ENCODE peak calls at places on chromosomes 12 and 14, in six cellular contexts. One of them, this sample, is unnamed.

GRCh38 chr14:59028476-59029202 is 159.8 kb upstream of the DAAM1 start:
- DNase-seq in substantia nigra: peak; percentile 10
- DNase-seq in OCI-LY7: peak; percentile 76
- DNase-seq in tibial artery: peak; percentile 36
- DNase-seq in epithelial cell of prostate: peak; percentile 14
- DNase-seq in upper lobe of left lung: no peak
- DNase-seq in this sample: no peak

GRCh38 chr12:100955139-100955538 is 160.6 kb downstream of the ANO4 start:
- DNase-seq in substantia nigra: no peak
- DNase-seq in OCI-LY7: no peak
- DNase-seq in tibial artery: no peak
- DNase-seq in epithelial cell of prostate: no peak
- DNase-seq in upper lobe of left lung: no peak
- DNase-seq in this sample: peak; percentile 2

GRCh38 chr12:125184213-125184952 is 119.1 kb downstream of the AACS start:
- DNase-seq in substantia nigra: no peak
- DNase-seq in OCI-LY7: no peak
- DNase-seq in tibial artery: no peak
- DNase-seq in epithelial cell of prostate: no peak
- DNase-seq in upper lobe of left lung: no peak
- DNase-seq in this sample: no peak

GRCh38 chr14:52992236-52992635 is 41.4 kb upstream of the FERMT2 start:
- DNase-seq in substantia nigra: no peak
- DNase-seq in OCI-LY7: no peak
- DNase-seq in tibial artery: no peak
- DNase-seq in epithelial cell of prostate: no peak
- DNase-seq in upper lobe of left lung: no peak
- DNase-seq in this sample: no peak

GRCh38 chr12:87082756-87083155 is 826.6 kb upstream of the MGAT4C start:
- DNase-seq in substantia nigra: no peak
- DNase-seq in OCI-LY7: no peak
- DNase-seq in tibial artery: no peak
- DNase-seq in epithelial cell of prostate: no peak
- DNase-seq in upper lobe of left lung: no peak
- DNase-seq in this sample: no peak

GRCh38 chr14:89386214-89386886 is 30.7 kb downstream of the FOXN3 start:
- DNase-seq in substantia nigra: no peak
- DNase-seq in OCI-LY7: no peak
- DNase-seq in tibial artery: no peak
- DNase-seq in epithelial cell of prostate: no peak
- DNase-seq in upper lobe of left lung: peak; percentile 41
- DNase-seq in this sample: no peak

GRCh38 chr14:104546021-104546491 is 33.5 kb upstream of the C14orf180 start:
- DNase-seq in substantia nigra: no peak
- DNase-seq in OCI-LY7: no peak
- DNase-seq in tibial artery: no peak
- DNase-seq in epithelial cell of prostate: no peak
- DNase-seq in upper lobe of left lung: peak; percentile 63
- DNase-seq in this sample: no peak

GRCh38 chr12:25320123-25321006 is 69.6 kb upstream of the KRAS start:
- DNase-seq in substantia nigra: no peak
- DNase-seq in OCI-LY7: peak; percentile 27
- DNase-seq in tibial artery: no peak
- DNase-seq in epithelial cell of prostate: no peak
- DNase-seq in upper lobe of left lung: no peak
- DNase-seq in this sample: no peak

GRCh38 chr12:50620050-50620974 is 115.5 kb downstream of the DIP2B start:
- DNase-seq in substantia nigra: no peak
- DNase-seq in OCI-LY7: no peak
- DNase-seq in tibial artery: no peak
- DNase-seq in epithelial cell of prostate: peak; percentile 54
- DNase-seq in upper lobe of left lung: no peak
- DNase-seq in this sample: no peak

GRCh38 chr12:47223848-47224213 is 144.1 kb upstream of the AMIGO2 start:
- DNase-seq in substantia nigra: no peak
- DNase-seq in OCI-LY7: no peak
- DNase-seq in tibial artery: no peak
- DNase-seq in epithelial cell of prostate: no peak
- DNase-seq in upper lobe of left lung: no peak
- DNase-seq in this sample: no peak
- H3K27ac ChIP-seq in substantia nigra: no peak overlapping the region
- H3K27ac ChIP-seq in OCI-LY7: peak overlapping the region; percentile 43
- H3K27ac ChIP-seq in tibial artery: no peak overlapping the region
- H3K27ac ChIP-seq in epithelial cell of prostate: no peak overlapping the region
- H3K27ac ChIP-seq in upper lobe of left lung: no peak overlapping the region
- H3K27ac ChIP-seq in this sample: no peak overlapping the region

DNA sequence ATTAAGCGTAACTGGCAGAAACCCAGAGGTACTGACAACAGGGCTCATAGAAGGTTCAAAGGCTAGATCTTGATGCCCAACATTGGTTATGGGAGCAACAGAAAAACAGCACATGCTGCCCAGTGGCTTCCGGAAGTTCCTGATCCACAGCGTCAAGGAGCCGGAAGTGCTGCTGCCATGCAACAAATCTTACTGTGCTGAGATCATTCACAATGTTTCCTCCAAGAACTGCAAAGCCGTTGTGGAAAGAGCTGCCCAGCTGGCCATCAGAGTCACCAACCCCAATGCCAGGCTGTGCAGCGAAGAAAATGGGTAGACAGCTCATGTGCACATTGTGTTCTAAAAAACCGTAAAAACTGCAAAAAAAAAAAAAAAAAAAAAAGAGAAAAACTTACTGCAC is 192.3 kb downstream of the MON2 start:
- DNase-seq in substantia nigra: no peak
- DNase-seq in OCI-LY7: no peak
- DNase-seq in tibial artery: no peak
- DNase-seq in epithelial cell of prostate: no peak
- DNase-seq in upper lobe of left lung: no peak
- DNase-seq in this sample: no peak
- H3K27ac ChIP-seq in substantia nigra: no peak overlapping the region
- H3K27ac ChIP-seq in OCI-LY7: no peak overlapping the region
- H3K27ac ChIP-seq in tibial artery: no peak overlapping the region
- H3K27ac ChIP-seq in epithelial cell of prostate: no peak overlapping the region
- H3K27ac ChIP-seq in upper lobe of left lung: no peak overlapping the region
- H3K27ac ChIP-seq in this sample: no peak overlapping the region

GRCh38 chr12:64892561-64892960 is 68.1 kb downstream of the TBC1D30 start:
- DNase-seq in substantia nigra: no peak
- DNase-seq in OCI-LY7: no peak
- DNase-seq in tibial artery: no peak
- DNase-seq in epithelial cell of prostate: no peak
- DNase-seq in upper lobe of left lung: no peak
- DNase-seq in this sample: no peak
- H3K27ac ChIP-seq in substantia nigra: no peak overlapping the region
- H3K27ac ChIP-seq in OCI-LY7: no peak overlapping the region
- H3K27ac ChIP-seq in tibial artery: no peak overlapping the region
- H3K27ac ChIP-seq in epithelial cell of prostate: no peak overlapping the region
- H3K27ac ChIP-seq in upper lobe of left lung: no peak overlapping the region
- H3K27ac ChIP-seq in this sample: no peak overlapping the region

DNA sequence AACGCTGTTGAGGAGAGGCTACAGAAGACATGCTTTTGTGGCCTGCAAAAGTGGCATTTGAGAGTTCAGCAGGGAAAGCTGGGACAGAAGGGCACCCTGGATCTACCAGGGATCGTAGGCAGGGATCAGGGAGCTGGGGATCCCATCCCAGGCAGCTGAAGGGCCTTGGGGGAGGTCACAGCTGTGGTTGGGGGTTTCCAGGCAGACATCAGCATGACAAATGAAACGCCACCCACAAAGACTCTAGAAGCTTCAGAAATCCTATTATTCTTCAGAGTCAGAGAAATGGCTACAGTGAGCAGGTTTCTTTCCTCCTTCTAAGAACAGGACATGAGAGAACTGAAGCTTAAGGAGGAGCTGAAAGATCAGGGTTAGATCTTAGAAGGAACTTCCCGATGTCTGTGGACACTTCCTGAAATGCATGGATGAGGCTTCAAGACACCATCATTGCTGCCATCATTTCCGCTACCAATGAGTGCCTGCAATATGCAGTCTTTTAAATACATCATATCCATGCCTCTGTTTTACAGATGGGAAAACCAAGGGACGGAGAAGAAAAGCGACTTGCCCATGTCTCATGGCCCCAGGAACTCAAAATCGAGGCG is 104.3 kb downstream of the RBM19 start:
- DNase-seq in substantia nigra: no peak
- DNase-seq in OCI-LY7: no peak
- DNase-seq in tibial artery: no peak
- DNase-seq in epithelial cell of prostate: no peak
- DNase-seq in upper lobe of left lung: no peak
- DNase-seq in this sample: no peak
- H3K27ac ChIP-seq in substantia nigra: no peak overlapping the region
- H3K27ac ChIP-seq in OCI-LY7: no peak overlapping the region
- H3K27ac ChIP-seq in tibial artery: no peak overlapping the region
- H3K27ac ChIP-seq in epithelial cell of prostate: no peak overlapping the region
- H3K27ac ChIP-seq in upper lobe of left lung: no peak overlapping the region
- H3K27ac ChIP-seq in this sample: no peak overlapping the region

GRCh38 chr14:98114122-98114895 is 1157.7 kb downstream of the BCL11B start:
- DNase-seq in substantia nigra: no peak
- DNase-seq in OCI-LY7: no peak
- DNase-seq in tibial artery: no peak
- DNase-seq in epithelial cell of prostate: no peak
- DNase-seq in upper lobe of left lung: no peak
- DNase-seq in this sample: no peak
- H3K27ac ChIP-seq in substantia nigra: no peak overlapping the region
- H3K27ac ChIP-seq in OCI-LY7: no peak overlapping the region
- H3K27ac ChIP-seq in tibial artery: no peak overlapping the region
- H3K27ac ChIP-seq in epithelial cell of prostate: peak overlapping the region; percentile 20
- H3K27ac ChIP-seq in upper lobe of left lung: no peak overlapping the region
- H3K27ac ChIP-seq in this sample: no peak overlapping the region

DNA sequence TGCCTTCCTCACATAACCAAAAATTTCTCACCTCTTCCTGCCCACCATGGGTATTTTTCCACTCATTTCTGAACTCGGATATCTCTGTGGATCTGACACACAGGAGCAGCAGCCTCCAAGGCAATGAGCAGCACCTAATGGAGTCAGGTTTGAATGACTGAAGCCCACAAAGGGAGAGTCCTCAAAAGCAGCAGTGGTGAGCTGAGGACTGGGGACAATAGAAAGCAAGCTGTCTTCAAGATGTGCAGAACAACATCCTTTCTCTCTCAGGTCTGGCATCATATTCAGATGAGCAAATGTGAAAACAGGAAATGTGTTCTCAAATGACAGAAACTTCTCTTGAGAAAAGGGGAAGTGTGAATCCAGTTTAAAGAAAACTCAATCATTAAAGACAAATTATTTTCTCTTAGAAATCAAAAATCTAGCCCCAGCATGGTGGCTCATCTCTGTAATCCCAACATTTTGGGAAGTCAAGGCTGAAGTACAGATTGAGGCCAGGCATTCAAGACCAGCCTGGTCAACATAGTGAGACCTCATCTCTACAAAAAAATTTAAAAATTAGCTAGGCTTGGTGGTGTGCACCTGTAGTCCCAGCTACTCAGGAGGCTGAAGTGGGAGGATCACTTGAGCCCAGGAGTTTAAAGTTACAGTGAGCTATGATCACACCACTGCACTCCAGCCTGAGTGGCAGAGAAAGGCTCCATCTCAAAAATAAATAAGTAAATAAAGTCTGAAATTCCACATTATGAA is 54.2 kb downstream of the C12orf42 start:
- DNase-seq in substantia nigra: no peak
- DNase-seq in OCI-LY7: peak; percentile 92
- DNase-seq in tibial artery: no peak
- DNase-seq in epithelial cell of prostate: no peak
- DNase-seq in upper lobe of left lung: no peak
- DNase-seq in this sample: no peak
- H3K27ac ChIP-seq in substantia nigra: no peak overlapping the region
- H3K27ac ChIP-seq in OCI-LY7: peak overlapping the region; percentile 87
- H3K27ac ChIP-seq in tibial artery: no peak overlapping the region
- H3K27ac ChIP-seq in epithelial cell of prostate: no peak overlapping the region
- H3K27ac ChIP-seq in upper lobe of left lung: no peak overlapping the region
- H3K27ac ChIP-seq in this sample: no peak overlapping the region

GRCh38 chr12:26740348-26740747 is 92.6 kb downstream of the ITPR2 start:
- DNase-seq in substantia nigra: no peak
- DNase-seq in OCI-LY7: no peak
- DNase-seq in tibial artery: no peak
- DNase-seq in epithelial cell of prostate: no peak
- DNase-seq in upper lobe of left lung: no peak
- DNase-seq in this sample: no peak
- H3K27ac ChIP-seq in substantia nigra: no peak overlapping the region
- H3K27ac ChIP-seq in OCI-LY7: no peak overlapping the region
- H3K27ac ChIP-seq in tibial artery: no peak overlapping the region
- H3K27ac ChIP-seq in epithelial cell of prostate: no peak overlapping the region
- H3K27ac ChIP-seq in upper lobe of left lung: no peak overlapping the region
- H3K27ac ChIP-seq in this sample: no peak overlapping the region

DNA sequence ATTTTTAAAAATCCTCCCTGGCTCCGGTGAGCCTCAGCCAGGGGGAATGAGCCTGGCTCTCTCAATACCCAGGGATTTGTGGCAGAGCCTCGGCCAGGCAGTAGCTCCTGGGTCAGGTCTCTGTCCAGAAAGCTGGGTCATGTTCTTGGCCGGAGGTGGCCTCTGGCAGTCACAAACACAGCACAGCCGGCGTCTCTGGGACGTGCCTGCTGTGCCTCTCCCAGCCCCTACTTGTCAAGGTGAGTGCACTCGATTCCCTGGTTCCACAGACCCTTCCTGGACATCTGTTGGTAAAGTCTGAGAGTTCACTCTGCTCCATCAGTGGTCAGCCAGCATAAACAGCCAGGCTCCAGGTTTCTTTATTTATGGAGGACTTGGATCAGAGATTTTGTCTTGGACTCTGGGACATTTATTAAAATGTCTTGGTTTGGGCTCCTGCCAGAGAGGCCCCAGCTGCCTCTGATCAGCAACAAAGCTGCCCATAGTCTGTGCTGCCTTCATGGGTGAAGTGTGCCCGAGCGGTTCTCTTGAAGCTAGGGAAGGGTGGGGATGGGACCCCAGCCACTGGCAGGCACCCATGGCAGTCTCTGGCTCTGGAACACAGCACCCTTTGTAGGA is 56.7 kb downstream of the DGLUCY start:
- DNase-seq in substantia nigra: no peak
- DNase-seq in OCI-LY7: no peak
- DNase-seq in tibial artery: no peak
- DNase-seq in epithelial cell of prostate: no peak
- DNase-seq in upper lobe of left lung: no peak
- DNase-seq in this sample: no peak
- H3K27ac ChIP-seq in substantia nigra: peak overlapping the region; percentile 62
- H3K27ac ChIP-seq in OCI-LY7: no peak overlapping the region
- H3K27ac ChIP-seq in tibial artery: peak overlapping the region; percentile 52
- H3K27ac ChIP-seq in epithelial cell of prostate: no peak overlapping the region
- H3K27ac ChIP-seq in upper lobe of left lung: peak overlapping the region; percentile 17
- H3K27ac ChIP-seq in this sample: peak overlapping the region; percentile 20

GRCh38 chr12:18753481-18754117 is 15.7 kb downstream of the CAPZA3 start:
- DNase-seq in substantia nigra: no peak
- DNase-seq in OCI-LY7: no peak
- DNase-seq in tibial artery: no peak
- DNase-seq in epithelial cell of prostate: no peak
- DNase-seq in upper lobe of left lung: peak; percentile 46
- DNase-seq in this sample: no peak

GRCh38 chr12:18752947-18753346 is 15.0 kb downstream of the CAPZA3 start:
- DNase-seq in substantia nigra: no peak
- DNase-seq in OCI-LY7: no peak
- DNase-seq in tibial artery: no peak
- DNase-seq in epithelial cell of prostate: no peak
- DNase-seq in upper lobe of left lung: no peak
- DNase-seq in this sample: no peak

GRCh38 chr12:18754118-18754707 is 16.3 kb downstream of the CAPZA3 start:
- DNase-seq in substantia nigra: no peak
- DNase-seq in OCI-LY7: no peak
- DNase-seq in tibial artery: no peak
- DNase-seq in epithelial cell of prostate: no peak
- DNase-seq in upper lobe of left lung: no peak
- DNase-seq in this sample: no peak

GRCh38 chr12:18751866-18752265 is 13.9 kb downstream of the CAPZA3 start:
- DNase-seq in substantia nigra: no peak
- DNase-seq in OCI-LY7: no peak
- DNase-seq in tibial artery: no peak
- DNase-seq in epithelial cell of prostate: no peak
- DNase-seq in upper lobe of left lung: no peak
- DNase-seq in this sample: no peak

GRCh38 chr12:18752280-18752920 is 14.5 kb downstream of the CAPZA3 start:
- DNase-seq in substantia nigra: no peak
- DNase-seq in OCI-LY7: no peak
- DNase-seq in tibial artery: no peak
- DNase-seq in epithelial cell of prostate: no peak
- DNase-seq in upper lobe of left lung: no peak
- DNase-seq in this sample: no peak
- H3K27ac ChIP-seq in substantia nigra: no peak overlapping the region
- H3K27ac ChIP-seq in OCI-LY7: no peak overlapping the region
- H3K27ac ChIP-seq in tibial artery: no peak overlapping the region
- H3K27ac ChIP-seq in epithelial cell of prostate: no peak overlapping the region
- H3K27ac ChIP-seq in upper lobe of left lung: no peak overlapping the region
- H3K27ac ChIP-seq in this sample: no peak overlapping the region